ENCODE peak calls at places on chromosomes 4 and X, in seven cellular contexts. One of them, this sample, is unnamed.

GRCh38 chr4:2794707-2795557 is 2.0 kb downstream of the SH3BP2 start:
- DNase-seq in H1: no peak
- DNase-seq in IMR-90: peak
- DNase-seq in mesendoderm: no peak
- DNase-seq in trophoblast cell: no peak
- DNase-seq in H9: no peak
- DNase-seq in neuronal stem cell: no peak
- DNase-seq in this sample: peak

GRCh38 chrX:51855698-51856097 is 37.7 kb upstream of the MAGED1 start:
- DNase-seq in IMR-90: no peak
- DNase-seq in H1: no peak
- DNase-seq in trophoblast cell: no peak
- DNase-seq in mesendoderm: no peak
- DNase-seq in neuronal stem cell: no peak
- DNase-seq in H9: no peak
- DNase-seq in this sample: no peak

GRCh38 chr4:155582971-155583437 is 83.6 kb upstream of the GUCY1A1 start:
- DNase-seq in mesendoderm: peak
- DNase-seq in trophoblast cell: no peak
- DNase-seq in H1: no peak
- DNase-seq in neuronal stem cell: no peak
- DNase-seq in IMR-90: peak
- DNase-seq in H9: no peak
- DNase-seq in this sample: peak

GRCh38 chrX:150581093-150581775 is 12.8 kb downstream of the MTM1 start:
- DNase-seq in trophoblast cell: peak
- DNase-seq in IMR-90: peak
- DNase-seq in H9: no peak
- DNase-seq in mesendoderm: no peak
- DNase-seq in neuronal stem cell: no peak
- DNase-seq in H1: no peak
- DNase-seq in this sample: peak

GRCh38 chr4:71765349-71765748 is 18.5 kb downstream of the GC start:
- DNase-seq in mesendoderm: peak
- DNase-seq in IMR-90: peak
- DNase-seq in H1: no peak
- DNase-seq in H9: peak
- DNase-seq in neuronal stem cell: no peak
- DNase-seq in trophoblast cell: no peak
- DNase-seq in this sample: no peak

GRCh38 chrX:80879143-80879542 is 69.5 kb upstream of the BRWD3 start:
- DNase-seq in H1: no peak
- DNase-seq in neuronal stem cell: no peak
- DNase-seq in mesendoderm: no peak
- DNase-seq in H9: no peak
- DNase-seq in trophoblast cell: no peak
- DNase-seq in IMR-90: no peak
- DNase-seq in this sample: no peak

GRCh38 chr4:15149842-15150592 is 147.7 kb downstream of the CPEB2 start:
- DNase-seq in mesendoderm: peak
- DNase-seq in H1: no peak
- DNase-seq in trophoblast cell: no peak
- DNase-seq in neuronal stem cell: peak
- DNase-seq in H9: peak
- DNase-seq in IMR-90: peak
- DNase-seq in this sample: peak

GRCh38 chr4:74157116-74157742 is 689 bp upstream of the MTHFD2L start:
- DNase-seq in H1: no peak
- DNase-seq in neuronal stem cell: peak
- DNase-seq in trophoblast cell: no peak
- DNase-seq in H9: no peak
- DNase-seq in mesendoderm: peak
- DNase-seq in IMR-90: peak
- DNase-seq in this sample: peak

GRCh38 chrX:130594453-130594916 is 192.7 kb downstream of the RBMX2 start:
- DNase-seq in trophoblast cell: no peak
- DNase-seq in H9: no peak
- DNase-seq in mesendoderm: no peak
- DNase-seq in neuronal stem cell: no peak
- DNase-seq in IMR-90: no peak
- DNase-seq in H1: no peak
- DNase-seq in this sample: no peak

GRCh38 chr4:102593147-102593546 is 92.0 kb downstream of the NFKB1 start:
- DNase-seq in neuronal stem cell: no peak
- DNase-seq in H1: no peak
- DNase-seq in mesendoderm: no peak
- DNase-seq in H9: no peak
- DNase-seq in IMR-90: no peak
- DNase-seq in trophoblast cell: no peak
- DNase-seq in this sample: no peak

GRCh38 chr4:168203233-168203911 is 111.0 kb downstream of the ANXA10 start:
- DNase-seq in H9: no peak
- DNase-seq in H1: no peak
- DNase-seq in trophoblast cell: no peak
- DNase-seq in neuronal stem cell: no peak
- DNase-seq in mesendoderm: peak
- DNase-seq in IMR-90: no peak
- DNase-seq in this sample: no peak

GRCh38 chr4:187236491-187236890 is 512.8 kb upstream of the FAT1 start:
- DNase-seq in neuronal stem cell: no peak
- DNase-seq in mesendoderm: no peak
- DNase-seq in IMR-90: peak
- DNase-seq in H1: no peak
- DNase-seq in H9: no peak
- DNase-seq in trophoblast cell: peak
- DNase-seq in this sample: peak

GRCh38 chr4:183342541-183343533 is 20.6 kb upstream of the CLDN24 start:
- DNase-seq in H9: peak
- DNase-seq in H1: no peak
- DNase-seq in mesendoderm: no peak
- DNase-seq in neuronal stem cell: no peak
- DNase-seq in trophoblast cell: no peak
- DNase-seq in IMR-90: no peak
- DNase-seq in this sample: no peak

GRCh38 chr4:3311095-3311372 is 18.2 kb downstream of the RGS12 start:
- DNase-seq in H1: no peak
- DNase-seq in H9: peak
- DNase-seq in neuronal stem cell: no peak
- DNase-seq in trophoblast cell: no peak
- DNase-seq in IMR-90: no peak
- DNase-seq in mesendoderm: no peak
- DNase-seq in this sample: no peak

GRCh38 chr4:88335092-88335665 is 43.5 kb upstream of the HERC6 start:
- DNase-seq in H9: peak
- DNase-seq in trophoblast cell: no peak
- DNase-seq in IMR-90: peak
- DNase-seq in H1: no peak
- DNase-seq in neuronal stem cell: no peak
- DNase-seq in mesendoderm: no peak
- DNase-seq in this sample: peak

GRCh38 chrX:46838974-46839480 is 2.2 kb downstream of the RP2 start:
- DNase-seq in mesendoderm: no peak
- DNase-seq in H1: no peak
- DNase-seq in neuronal stem cell: no peak
- DNase-seq in trophoblast cell: peak
- DNase-seq in IMR-90: peak
- DNase-seq in H9: no peak
- DNase-seq in this sample: peak

GRCh38 chrX:87160435-87161010 is 357.1 kb upstream of the KLHL4 start:
- DNase-seq in neuronal stem cell: no peak
- DNase-seq in H1: no peak
- DNase-seq in IMR-90: no peak
- DNase-seq in mesendoderm: peak
- DNase-seq in H9: no peak
- DNase-seq in trophoblast cell: no peak
- DNase-seq in this sample: no peak

GRCh38 chr4:73408181-73408867 is 4.2 kb downstream of the ALB start:
- DNase-seq in neuronal stem cell: no peak
- DNase-seq in mesendoderm: no peak
- DNase-seq in IMR-90: no peak
- DNase-seq in trophoblast cell: no peak
- DNase-seq in H9: no peak
- DNase-seq in H1: no peak
- DNase-seq in this sample: no peak

GRCh38 chr4:74374561-74375327 is 9.8 kb downstream of the EREG start:
- DNase-seq in H9: no peak
- DNase-seq in neuronal stem cell: no peak
- DNase-seq in H1: no peak
- DNase-seq in trophoblast cell: peak
- DNase-seq in IMR-90: peak
- DNase-seq in mesendoderm: no peak
- DNase-seq in this sample: peak

GRCh38 chr4:150722908-150723362 is 141.0 kb downstream of the MAB21L2 start:
- DNase-seq in H1: no peak
- DNase-seq in neuronal stem cell: no peak
- DNase-seq in IMR-90: no peak
- DNase-seq in trophoblast cell: no peak
- DNase-seq in H9: peak
- DNase-seq in mesendoderm: peak
- DNase-seq in this sample: peak

GRCh38 chr4:78551420-78552351 is at the start of gene ANXA3:
- DNase-seq in trophoblast cell: peak
- DNase-seq in H9: peak
- DNase-seq in IMR-90: no peak
- DNase-seq in mesendoderm: peak
- DNase-seq in neuronal stem cell: no peak
- DNase-seq in H1: no peak
- DNase-seq in this sample: peak

GRCh38 chr4:139144911-139145551 is 32.0 kb downstream of the ELF2 start:
- DNase-seq in trophoblast cell: peak
- DNase-seq in mesendoderm: peak
- DNase-seq in neuronal stem cell: no peak
- DNase-seq in H1: no peak
- DNase-seq in H9: no peak
- DNase-seq in IMR-90: no peak
- DNase-seq in this sample: no peak

GRCh38 chr4:121989715-121990114 is 37.9 kb upstream of the TRPC3 start:
- DNase-seq in H1: no peak
- DNase-seq in H9: no peak
- DNase-seq in trophoblast cell: no peak
- DNase-seq in neuronal stem cell: no peak
- DNase-seq in mesendoderm: peak
- DNase-seq in IMR-90: peak
- DNase-seq in this sample: no peak

GRCh38 chr4:151948351-151949016 is 187.7 kb upstream of the GATB start:
- DNase-seq in IMR-90: peak
- DNase-seq in H1: no peak
- DNase-seq in trophoblast cell: no peak
- DNase-seq in H9: no peak
- DNase-seq in mesendoderm: no peak
- DNase-seq in neuronal stem cell: no peak
- DNase-seq in this sample: no peak

GRCh38 chrX:25344191-25344936 is 328.6 kb upstream of the ARX start:
- DNase-seq in H9: no peak
- DNase-seq in IMR-90: no peak
- DNase-seq in mesendoderm: no peak
- DNase-seq in trophoblast cell: no peak
- DNase-seq in neuronal stem cell: no peak
- DNase-seq in H1: no peak
- DNase-seq in this sample: no peak

GRCh38 chr4:68985442-68985841 is 33.8 kb upstream of the UGT2A3 start:
- DNase-seq in trophoblast cell: no peak
- DNase-seq in neuronal stem cell: no peak
- DNase-seq in H9: no peak
- DNase-seq in H1: no peak
- DNase-seq in mesendoderm: no peak
- DNase-seq in IMR-90: no peak
- DNase-seq in this sample: no peak

GRCh38 chr4:68987007-68987406 is 35.4 kb upstream of the UGT2A3 start:
- DNase-seq in IMR-90: no peak
- DNase-seq in mesendoderm: no peak
- DNase-seq in H9: no peak
- DNase-seq in neuronal stem cell: no peak
- DNase-seq in trophoblast cell: no peak
- DNase-seq in H1: no peak
- DNase-seq in this sample: no peak

GRCh38 chr4:68984947-68985346 is 33.3 kb upstream of the UGT2A3 start:
- DNase-seq in trophoblast cell: no peak
- DNase-seq in neuronal stem cell: no peak
- DNase-seq in mesendoderm: no peak
- DNase-seq in H1: no peak
- DNase-seq in IMR-90: no peak
- DNase-seq in H9: no peak
- DNase-seq in this sample: no peak
- H3K23ac ChIP-seq in trophoblast cell: no peak
- H3K23ac ChIP-seq in neuronal stem cell: no peak
- H3K23ac ChIP-seq in mesendoderm: no peak
- H3K23ac ChIP-seq in H1: no peak
- H3K23ac ChIP-seq in IMR-90: no peak
- H3K23ac ChIP-seq in H9: no peak
- H3K23ac ChIP-seq in this sample: no peak

GRCh38 chrX:107985032-107985431 is 2.9 kb upstream of the TEX13B start:
- DNase-seq in H1: no peak
- DNase-seq in H9: no peak
- DNase-seq in neuronal stem cell: no peak
- DNase-seq in IMR-90: no peak
- DNase-seq in mesendoderm: no peak
- DNase-seq in trophoblast cell: no peak
- DNase-seq in this sample: no peak
- H3K23ac ChIP-seq in H1: no peak
- H3K23ac ChIP-seq in H9: no peak
- H3K23ac ChIP-seq in neuronal stem cell: no peak
- H3K23ac ChIP-seq in IMR-90: no peak
- H3K23ac ChIP-seq in mesendoderm: no peak
- H3K23ac ChIP-seq in trophoblast cell: no peak
- H3K23ac ChIP-seq in this sample: no peak

GRCh38 chr4:6534618-6535328 is 40.2 kb upstream of the MAN2B2 start:
- DNase-seq in H9: no peak
- DNase-seq in mesendoderm: no peak
- DNase-seq in neuronal stem cell: no peak
- DNase-seq in trophoblast cell: no peak
- DNase-seq in H1: no peak
- DNase-seq in IMR-90: no peak
- DNase-seq in this sample: no peak
- H3K23ac ChIP-seq in H9: no peak
- H3K23ac ChIP-seq in mesendoderm: no peak
- H3K23ac ChIP-seq in neuronal stem cell: no peak
- H3K23ac ChIP-seq in trophoblast cell: no peak
- H3K23ac ChIP-seq in H1: no peak
- H3K23ac ChIP-seq in IMR-90: no peak
- H3K23ac ChIP-seq in this sample: no peak

GRCh38 chr4:86362510-86362909 is 2.7 kb upstream of the MAPK10 start:
- DNase-seq in H9: no peak
- DNase-seq in H1: no peak
- DNase-seq in neuronal stem cell: no peak
- DNase-seq in IMR-90: no peak
- DNase-seq in mesendoderm: no peak
- DNase-seq in trophoblast cell: no peak
- DNase-seq in this sample: no peak

GRCh38 chr4:86366920-86367319 is 7.1 kb upstream of the MAPK10 start:
- DNase-seq in neuronal stem cell: no peak
- DNase-seq in mesendoderm: no peak
- DNase-seq in IMR-90: no peak
- DNase-seq in trophoblast cell: no peak
- DNase-seq in H9: no peak
- DNase-seq in H1: no peak
- DNase-seq in this sample: no peak

GRCh38 chr4:86367577-86367976 is 7.7 kb upstream of the MAPK10 start:
- DNase-seq in H1: no peak
- DNase-seq in mesendoderm: no peak
- DNase-seq in IMR-90: no peak
- DNase-seq in H9: no peak
- DNase-seq in neuronal stem cell: no peak
- DNase-seq in trophoblast cell: no peak
- DNase-seq in this sample: peak

GRCh38 chr4:86368433-86368832 is 8.6 kb upstream of the MAPK10 start:
- DNase-seq in H1: no peak
- DNase-seq in trophoblast cell: no peak
- DNase-seq in IMR-90: no peak
- DNase-seq in neuronal stem cell: no peak
- DNase-seq in H9: no peak
- DNase-seq in mesendoderm: no peak
- DNase-seq in this sample: no peak
- H3K23ac ChIP-seq in H1: no peak
- H3K23ac ChIP-seq in trophoblast cell: no peak
- H3K23ac ChIP-seq in IMR-90: no peak
- H3K23ac ChIP-seq in neuronal stem cell: no peak
- H3K23ac ChIP-seq in H9: no peak
- H3K23ac ChIP-seq in mesendoderm: no peak
- H3K23ac ChIP-seq in this sample: no peak

This sample was measured in mesenchymal stem cell.